ENCODE peak calls at places on chromosomes 2 and 18, in six cellular contexts. One of them, this sample, is unnamed.

GRCh38 chr2:153055182-153055581 is 336.8 kb downstream of the ARL6IP6 start:
- DNase-seq in gastrocnemius medialis: no peak
- DNase-seq in esophagus squamous epithelium: no peak
- DNase-seq in AG04449: no peak
- DNase-seq in H7: no peak
- DNase-seq in left lung: no peak
- DNase-seq in this sample: no peak

GRCh38 chr2:195658541-195658890 is 1.5 kb downstream of the SLC39A10 start:
- DNase-seq in gastrocnemius medialis: no peak
- DNase-seq in esophagus squamous epithelium: no peak
- DNase-seq in left lung: no peak
- DNase-seq in H7: no peak
- DNase-seq in AG04449: no peak
- DNase-seq in this sample: no peak

GRCh38 chr2:47779416-47779790 is 3.5 kb upstream of the MSH6 start:
- DNase-seq in AG04449: no peak
- DNase-seq in H7: no peak
- DNase-seq in esophagus squamous epithelium: no peak
- DNase-seq in left lung: no peak
- DNase-seq in gastrocnemius medialis: no peak
- DNase-seq in this sample: no peak

GRCh38 chr18:26468931-26469340 is 79.4 kb downstream of the KCTD1 start:
- DNase-seq in esophagus squamous epithelium: no peak
- DNase-seq in H7: peak
- DNase-seq in left lung: no peak
- DNase-seq in AG04449: no peak
- DNase-seq in gastrocnemius medialis: no peak
- DNase-seq in this sample: no peak

GRCh38 chr2:129055242-129055641 is 736.6 kb upstream of the HS6ST1 start:
- DNase-seq in esophagus squamous epithelium: no peak
- DNase-seq in gastrocnemius medialis: no peak
- DNase-seq in H7: no peak
- DNase-seq in left lung: no peak
- DNase-seq in AG04449: no peak
- DNase-seq in this sample: no peak

GRCh38 chr2:238554468-238555184 is 127.9 kb downstream of the ASB1 start:
- DNase-seq in AG04449: no peak
- DNase-seq in H7: peak
- DNase-seq in gastrocnemius medialis: no peak
- DNase-seq in left lung: no peak
- DNase-seq in esophagus squamous epithelium: no peak
- DNase-seq in this sample: no peak

GRCh38 chr18:11316546-11316945 is 167.2 kb upstream of the PIEZO2 start:
- DNase-seq in esophagus squamous epithelium: no peak
- DNase-seq in AG04449: no peak
- DNase-seq in gastrocnemius medialis: no peak
- DNase-seq in left lung: no peak
- DNase-seq in H7: no peak
- DNase-seq in this sample: no peak

GRCh38 chr18:32135595-32135994 is 43.9 kb downstream of the RNF138 start:
- DNase-seq in H7: no peak
- DNase-seq in gastrocnemius medialis: no peak
- DNase-seq in esophagus squamous epithelium: no peak
- DNase-seq in left lung: no peak
- DNase-seq in AG04449: no peak
- DNase-seq in this sample: no peak

GRCh38 chr2:105590780-105591660 is 153.7 kb upstream of the NCK2 start:
- DNase-seq in gastrocnemius medialis: no peak
- DNase-seq in left lung: no peak
- DNase-seq in H7: no peak
- DNase-seq in AG04449: no peak
- DNase-seq in esophagus squamous epithelium: no peak
- DNase-seq in this sample: no peak

GRCh38 chr18:5461056-5461455 is 82.7 kb downstream of the EPB41L3 start:
- DNase-seq in AG04449: no peak
- DNase-seq in gastrocnemius medialis: no peak
- DNase-seq in H7: no peak
- DNase-seq in left lung: no peak
- DNase-seq in esophagus squamous epithelium: no peak
- DNase-seq in this sample: no peak

GRCh38 chr2:2331905-2332280 is 818 bp upstream of the MYT1L start:
- DNase-seq in gastrocnemius medialis: no peak
- DNase-seq in esophagus squamous epithelium: no peak
- DNase-seq in left lung: no peak
- DNase-seq in H7: peak
- DNase-seq in AG04449: no peak
- DNase-seq in this sample: no peak

GRCh38 chr2:25817630-25818029 is 60.7 kb downstream of the ASXL2 start:
- DNase-seq in AG04449: no peak
- DNase-seq in gastrocnemius medialis: no peak
- DNase-seq in esophagus squamous epithelium: no peak
- DNase-seq in H7: no peak
- DNase-seq in left lung: no peak
- DNase-seq in this sample: no peak

GRCh38 chr2:79686884-79687283 is 174.0 kb downstream of the CTNNA2 start:
- DNase-seq in AG04449: no peak
- DNase-seq in H7: no peak
- DNase-seq in gastrocnemius medialis: no peak
- DNase-seq in esophagus squamous epithelium: no peak
- DNase-seq in left lung: no peak
- DNase-seq in this sample: no peak

GRCh38 chr18:68484241-68484640 is 230.7 kb downstream of the TMX3 start:
- DNase-seq in left lung: no peak
- DNase-seq in H7: no peak
- DNase-seq in AG04449: no peak
- DNase-seq in esophagus squamous epithelium: no peak
- DNase-seq in gastrocnemius medialis: no peak
- DNase-seq in this sample: no peak

GRCh38 chr18:61400714-61401113 is 67.5 kb downstream of the CDH20 start:
- DNase-seq in left lung: no peak
- DNase-seq in H7: no peak
- DNase-seq in AG04449: no peak
- DNase-seq in gastrocnemius medialis: no peak
- DNase-seq in esophagus squamous epithelium: no peak
- DNase-seq in this sample: no peak

GRCh38 chr2:223797811-223798721 is 39.3 kb downstream of the AP1S3 start:
- DNase-seq in H7: no peak
- DNase-seq in left lung: no peak
- DNase-seq in gastrocnemius medialis: no peak
- DNase-seq in esophagus squamous epithelium: no peak
- DNase-seq in AG04449: no peak
- DNase-seq in this sample: no peak

GRCh38 chr2:230913812-230914211 is 11.2 kb downstream of the GPR55 start:
- DNase-seq in esophagus squamous epithelium: no peak
- DNase-seq in gastrocnemius medialis: no peak
- DNase-seq in H7: no peak
- DNase-seq in AG04449: no peak
- DNase-seq in left lung: no peak
- DNase-seq in this sample: no peak

GRCh38 chr2:138600732-138601437 is 99.3 kb downstream of the SPOPL start:
- DNase-seq in gastrocnemius medialis: no peak
- DNase-seq in left lung: no peak
- DNase-seq in H7: no peak
- DNase-seq in AG04449: no peak
- DNase-seq in esophagus squamous epithelium: no peak
- DNase-seq in this sample: no peak

GRCh38 chr2:222398446-222398885 is 25.9 kb upstream of the SGPP2 start:
- DNase-seq in AG04449: no peak
- DNase-seq in gastrocnemius medialis: no peak
- DNase-seq in left lung: no peak
- DNase-seq in esophagus squamous epithelium: no peak
- DNase-seq in H7: no peak
- DNase-seq in this sample: no peak

GRCh38 chr2:148096012-148096411 is 75.1 kb downstream of the MBD5 start:
- DNase-seq in AG04449: no peak
- DNase-seq in H7: no peak
- DNase-seq in gastrocnemius medialis: no peak
- DNase-seq in esophagus squamous epithelium: no peak
- DNase-seq in left lung: no peak
- DNase-seq in this sample: no peak

GRCh38 chr2:54206596-54206995 is 49.4 kb downstream of the TSPYL6 start:
- DNase-seq in H7: peak
- DNase-seq in AG04449: no peak
- DNase-seq in esophagus squamous epithelium: no peak
- DNase-seq in left lung: no peak
- DNase-seq in gastrocnemius medialis: no peak
- DNase-seq in this sample: no peak

GRCh38 chr2:175147196-175147595 is 20.8 kb downstream of the ATF2 start:
- DNase-seq in left lung: no peak
- DNase-seq in esophagus squamous epithelium: no peak
- DNase-seq in AG04449: no peak
- DNase-seq in gastrocnemius medialis: no peak
- DNase-seq in H7: no peak
- DNase-seq in this sample: no peak

GRCh38 chr2:59288771-59289170 is 1047.6 kb upstream of the FANCL start:
- DNase-seq in left lung: no peak
- DNase-seq in gastrocnemius medialis: no peak
- DNase-seq in AG04449: no peak
- DNase-seq in esophagus squamous epithelium: no peak
- DNase-seq in H7: no peak
- DNase-seq in this sample: no peak

GRCh38 chr2:73827018-73827417 is 1.7 kb upstream of the STAMBP start:
- DNase-seq in gastrocnemius medialis: no peak
- DNase-seq in esophagus squamous epithelium: no peak
- DNase-seq in H7: no peak
- DNase-seq in AG04449: no peak
- DNase-seq in left lung: no peak
- DNase-seq in this sample: no peak

GRCh38 chr2:188931361-188931760 is 42.8 kb upstream of the COL3A1 start:
- DNase-seq in gastrocnemius medialis: no peak
- DNase-seq in H7: no peak
- DNase-seq in AG04449: no peak
- DNase-seq in esophagus squamous epithelium: no peak
- DNase-seq in left lung: no peak
- DNase-seq in this sample: no peak

GRCh38 chr2:147609301-147609700 is 235.5 kb upstream of the ACVR2A start:
- DNase-seq in esophagus squamous epithelium: no peak
- DNase-seq in left lung: no peak
- DNase-seq in gastrocnemius medialis: no peak
- DNase-seq in AG04449: no peak
- DNase-seq in H7: no peak
- DNase-seq in this sample: no peak

GRCh38 chr2:58594762-58595161 is 353.6 kb upstream of the FANCL start:
- DNase-seq in H7: no peak
- DNase-seq in gastrocnemius medialis: no peak
- DNase-seq in left lung: no peak
- DNase-seq in esophagus squamous epithelium: no peak
- DNase-seq in AG04449: no peak
- DNase-seq in this sample: no peak

GRCh38 chr2:99876956-99877355 is 265.4 kb downstream of the AFF3 start:
- DNase-seq in left lung: no peak
- DNase-seq in esophagus squamous epithelium: no peak
- DNase-seq in H7: no peak
- DNase-seq in AG04449: no peak
- DNase-seq in gastrocnemius medialis: no peak
- DNase-seq in this sample: no peak
- H3K4me3 ChIP-seq in left lung: no peak
- H3K4me3 ChIP-seq in esophagus squamous epithelium: no peak
- H3K4me3 ChIP-seq in H7: no peak
- H3K4me3 ChIP-seq in AG04449: no peak
- H3K4me3 ChIP-seq in gastrocnemius medialis: no peak
- H3K4me3 ChIP-seq in this sample: no peak

GRCh38 chr2:170813611-170814550 is 2.8 kb upstream of the GAD1 start:
- DNase-seq in gastrocnemius medialis: no peak
- DNase-seq in esophagus squamous epithelium: no peak
- DNase-seq in left lung: no peak
- DNase-seq in AG04449: no peak
- DNase-seq in H7: peak
- DNase-seq in this sample: no peak

GRCh38 chr2:170814551-170815245 is 2.0 kb upstream of the GAD1 start:
- DNase-seq in esophagus squamous epithelium: no peak
- DNase-seq in gastrocnemius medialis: no peak
- DNase-seq in H7: peak
- DNase-seq in AG04449: no peak
- DNase-seq in left lung: no peak
- DNase-seq in this sample: no peak

GRCh38 chr2:170815746-170816498 is 765 bp upstream of the GAD1 start:
- DNase-seq in left lung: peak
- DNase-seq in AG04449: no peak
- DNase-seq in H7: peak
- DNase-seq in gastrocnemius medialis: no peak
- DNase-seq in esophagus squamous epithelium: no peak
- DNase-seq in this sample: no peak

GRCh38 chr2:170816499-170817246 is at the start of gene GAD1:
- DNase-seq in H7: peak
- DNase-seq in left lung: peak
- DNase-seq in esophagus squamous epithelium: no peak
- DNase-seq in AG04449: no peak
- DNase-seq in gastrocnemius medialis: no peak
- DNase-seq in this sample: no peak

GRCh38 chr2:170815311-170815710 is 1.4 kb upstream of the GAD1 start:
- DNase-seq in gastrocnemius medialis: no peak
- DNase-seq in H7: no peak
- DNase-seq in left lung: no peak
- DNase-seq in esophagus squamous epithelium: no peak
- DNase-seq in AG04449: no peak
- DNase-seq in this sample: no peak
- H3K4me3 ChIP-seq in gastrocnemius medialis: peak
- H3K4me3 ChIP-seq in H7: peak
- H3K4me3 ChIP-seq in left lung: no peak
- H3K4me3 ChIP-seq in esophagus squamous epithelium: peak
- H3K4me3 ChIP-seq in AG04449: no peak
- H3K4me3 ChIP-seq in this sample: peak

GRCh38 chr2:157504623-157505022 is 60.7 kb upstream of the CYTIP start:
- DNase-seq in esophagus squamous epithelium: no peak
- DNase-seq in left lung: no peak
- DNase-seq in AG04449: no peak
- DNase-seq in gastrocnemius medialis: no peak
- DNase-seq in H7: no peak
- DNase-seq in this sample: no peak
- H3K4me3 ChIP-seq in esophagus squamous epithelium: no peak
- H3K4me3 ChIP-seq in left lung: no peak
- H3K4me3 ChIP-seq in AG04449: no peak
- H3K4me3 ChIP-seq in gastrocnemius medialis: no peak
- H3K4me3 ChIP-seq in H7: no peak
- H3K4me3 ChIP-seq in this sample: no peak

DNA sequence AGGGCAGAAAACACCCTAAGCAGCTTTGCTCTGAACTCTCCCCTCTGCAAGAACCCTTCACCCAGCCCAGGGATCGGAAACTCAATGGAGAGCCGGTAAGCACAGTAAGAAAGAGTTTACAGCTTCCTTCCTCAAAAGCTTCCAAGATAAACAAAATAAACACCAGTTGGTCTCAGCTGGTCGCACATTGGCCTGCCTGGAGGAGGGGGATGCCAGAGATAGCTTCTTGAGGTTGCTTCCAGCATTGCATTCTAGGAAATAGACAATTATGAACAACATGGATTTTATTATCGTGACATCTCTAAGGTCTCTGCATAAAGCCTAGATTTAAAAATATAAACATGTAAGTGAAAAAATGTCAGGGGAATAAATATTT is 141.5 kb upstream of the PKDCC start:
- DNase-seq in esophagus squamous epithelium: no peak
- DNase-seq in gastrocnemius medialis: no peak
- DNase-seq in AG04449: no peak
- DNase-seq in left lung: no peak
- DNase-seq in H7: no peak
- DNase-seq in this sample: no peak
- H3K4me3 ChIP-seq in esophagus squamous epithelium: no peak
- H3K4me3 ChIP-seq in gastrocnemius medialis: no peak
- H3K4me3 ChIP-seq in AG04449: no peak
- H3K4me3 ChIP-seq in left lung: no peak
- H3K4me3 ChIP-seq in H7: no peak
- H3K4me3 ChIP-seq in this sample: no peak

GRCh38 chr2:169572189-169572588 is 1.5 kb downstream of the FASTKD1 start:
- DNase-seq in H7: no peak
- DNase-seq in esophagus squamous epithelium: no peak
- DNase-seq in gastrocnemius medialis: no peak
- DNase-seq in AG04449: no peak
- DNase-seq in left lung: no peak
- DNase-seq in this sample: no peak
- H3K4me3 ChIP-seq in H7: no peak
- H3K4me3 ChIP-seq in esophagus squamous epithelium: no peak
- H3K4me3 ChIP-seq in gastrocnemius medialis: no peak
- H3K4me3 ChIP-seq in AG04449: no peak
- H3K4me3 ChIP-seq in left lung: no peak
- H3K4me3 ChIP-seq in this sample: no peak